ENCODE peak calls at places on chromosome 6, in five cellular contexts. W is cardiac fibroblast, L is esophagus squamous epithelium, M is glutamatergic neuron, F is neural crest cell. J is an unnamed sample.

GRCh38 chr6:88361298-88361697 is 195.2 kb upstream of the CNR1 start:
- DNase-seq in M (no peak), W (no peak), F (no peak), L (no peak), J (no peak)

GRCh38 chr6:13847651-13848050 is 33.3 kb upstream of the MCUR1 start:
- DNase-seq in W (no peak), M (no peak), F (no peak), L (no peak), J (no peak)

GRCh38 chr6:137237413-137238170 is 18.4 kb upstream of the IFNGR1 start:
- DNase-seq in L (no peak), W (peak), F (no peak), M (no peak), J (peak)

GRCh38 chr6:41577865-41578713 is 31.9 kb downstream of the FOXP4 start:
- DNase-seq in M (peak), F (peak), W (peak), L (no peak), J (peak)

GRCh38 chr6:150238294-150238693 is 95.5 kb downstream of the PPP1R14C start:
- DNase-seq in W (peak), L (no peak), F (no peak), M (no peak), J (no peak)

GRCh38 chr6:27863962-27864905 is 48.0 kb downstream of the OR2B2 start:
- DNase-seq in F (no peak), M (no peak), L (no peak), W (peak), J (no peak)

GRCh38 chr6:129677634-129678325 is 32.2 kb downstream of the ARHGAP18 start:
- DNase-seq in M (no peak), W (no peak), L (no peak), F (no peak), J (no peak)

GRCh38 chr6:6915813-6916547 is 191.8 kb upstream of the RREB1 start:
- DNase-seq in L (no peak), F (no peak), M (no peak), W (peak), J (peak)

GRCh38 chr6:37657117-37657886 is 40.4 kb downstream of the MDGA1 start:
- DNase-seq in M (peak), F (no peak), L (no peak), W (no peak), J (peak)

GRCh38 chr6:17878734-17879133 is 108.7 kb downstream of the KIF13A start:
- DNase-seq in M (no peak), F (no peak), W (no peak), L (no peak), J (no peak)

GRCh38 chr6:154462425-154462824 is 48.1 kb downstream of the CNKSR3 start:
- DNase-seq in W (no peak), L (no peak), F (no peak), M (no peak), J (no peak)

GRCh38 chr6:55601120-55601519 is 22.1 kb upstream of the HMGCLL1 start:
- DNase-seq in M (no peak), F (no peak), W (no peak), L (no peak), J (no peak)

GRCh38 chr6:144725731-144726522 is 440.8 kb downstream of the UTRN start:
- DNase-seq in M (no peak), W (no peak), F (no peak), L (no peak), J (no peak)

GRCh38 chr6:110597754-110598153 is 121.3 kb upstream of the SLC22A16 start:
- DNase-seq in M (no peak), W (no peak), F (no peak), L (no peak), J (no peak)

GRCh38 chr6:44076366-44077200 is 50.7 kb downstream of the MRPL14 start:
- DNase-seq in M (peak), F (peak), W (no peak), L (no peak), J (no peak)

GRCh38 chr6:154617175-154617574 is 106.7 kb upstream of the CNKSR3 start:
- DNase-seq in L (no peak), W (no peak), M (no peak), F (no peak), J (no peak)

GRCh38 chr6:131635384-131636340 is 1.4 kb upstream of the ENPP3 start:
- DNase-seq in W (no peak), M (no peak), F (no peak), L (no peak), J (no peak)

GRCh38 chr6:52574709-52575489 is 2.0 kb downstream of the TRAM2 start:
- DNase-seq in M (no peak), L (no peak), F (no peak), W (peak), J (peak)

GRCh38 chr6:145199961-145200360 is 535.4 kb downstream of the EPM2A start:
- DNase-seq in M (no peak), W (no peak), F (no peak), L (no peak), J (peak)

GRCh38 chr6:85516168-85516567 is 66.3 kb downstream of the NT5E start:
- DNase-seq in M (no peak), W (peak), L (no peak), F (no peak), J (no peak)

GRCh38 chr6:15280023-15280422 is 34.2 kb downstream of the JARID2 start:
- DNase-seq in F (no peak), M (no peak), W (peak), L (no peak), J (peak)

GRCh38 chr6:1379026-1379809 is 10.2 kb upstream of the FOXF2 start:
- DNase-seq in M (peak), F (no peak), W (no peak), L (no peak), J (no peak)

GRCh38 chr6:52050051-52050405 is 37.4 kb downstream of the PKHD1 start:
- DNase-seq in W (no peak), L (no peak), M (no peak), F (no peak), J (no peak)

GRCh38 chr6:13765570-13765969 is 48.8 kb downstream of the MCUR1 start:
- DNase-seq in F (no peak), M (no peak), W (no peak), L (no peak), J (peak)

DNA sequence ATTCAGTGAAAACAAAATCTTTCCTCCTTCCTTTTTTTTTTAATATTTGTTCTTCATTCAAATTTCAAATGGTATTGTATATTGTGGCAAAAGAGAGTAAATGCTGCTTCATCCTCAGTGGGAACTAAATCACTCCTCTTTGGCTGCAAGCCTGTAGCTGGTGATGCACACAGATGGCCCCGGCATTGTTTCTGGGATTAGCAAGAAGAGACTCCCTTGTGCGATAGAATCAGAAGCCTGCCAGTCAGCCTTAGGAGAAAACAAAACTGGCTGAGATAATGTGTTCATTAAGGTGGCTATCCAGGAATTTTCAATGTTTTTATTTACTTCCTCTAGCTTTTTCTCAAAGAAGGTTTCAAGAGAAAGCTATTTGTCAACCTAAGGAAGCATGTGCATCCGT is 20.7 kb upstream of the ELOVL2 start:
- DNase-seq in M (no peak), L (no peak), W (no peak), F (no peak), J (no peak)
- TF ChIP-seq CTCF in M (no peak), L (no peak), W (no peak), F (no peak), J (no peak)

DNA sequence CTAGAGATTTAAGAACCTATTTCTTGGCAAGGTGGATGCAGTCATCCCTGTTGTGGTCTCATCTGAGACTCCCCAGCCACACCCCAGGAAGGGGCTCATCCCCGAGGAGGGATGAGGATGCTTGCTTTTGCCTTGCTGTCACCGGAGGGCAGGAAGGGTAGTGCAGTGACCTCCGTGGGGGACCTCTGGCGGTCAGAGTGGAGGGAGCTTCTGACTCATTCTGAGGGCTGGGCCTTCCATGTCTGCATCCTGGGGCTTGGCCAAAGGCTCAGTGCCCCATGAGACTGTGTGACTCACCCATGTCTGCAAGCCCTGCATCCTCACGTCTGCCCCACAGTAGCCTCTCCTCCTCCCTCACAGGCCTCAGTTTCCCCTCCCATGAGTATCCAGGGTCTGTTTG is 38.7 kb downstream of the UQCC2 start:
- DNase-seq in F (peak), W (peak), M (no peak), L (no peak), J (peak)
- TF ChIP-seq CTCF in F (no peak), W (peak), M (no peak), L (no peak), J (peak)

DNA sequence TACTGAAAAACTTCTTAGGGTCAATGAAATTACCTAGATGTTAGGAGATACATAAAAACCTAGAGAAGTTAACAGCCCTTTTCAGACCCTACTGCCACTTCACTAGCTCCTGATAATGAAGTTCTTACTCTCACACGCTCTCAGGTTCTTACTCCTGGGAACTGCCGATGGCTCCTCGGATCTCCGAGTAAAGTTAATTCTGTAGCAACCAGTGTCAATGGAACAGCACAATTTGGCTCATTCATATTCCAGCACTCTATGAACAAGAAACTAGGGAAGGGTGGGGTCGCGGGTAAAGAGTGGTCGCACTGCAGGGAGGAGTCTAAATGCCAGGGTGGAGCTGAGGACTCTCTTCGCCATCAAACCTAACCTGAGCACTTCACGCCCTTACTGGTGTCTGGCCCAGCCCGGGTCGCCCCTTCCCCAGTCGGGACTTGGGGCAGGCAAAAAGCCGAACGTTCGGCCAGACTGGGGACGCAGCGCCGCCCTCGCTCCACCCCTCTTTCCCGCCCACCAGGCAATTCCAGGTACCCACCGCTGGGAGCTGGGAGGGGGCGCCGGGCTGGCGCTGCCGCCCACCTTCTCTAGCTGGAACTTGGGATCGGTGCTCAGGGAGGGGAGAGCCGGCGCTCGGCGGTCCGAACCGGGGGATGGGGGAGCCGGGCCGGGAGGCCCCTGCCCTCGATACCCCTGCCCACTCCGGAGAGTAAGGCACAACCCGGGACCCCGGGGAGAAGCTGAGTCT is 744 bp downstream of the RAB23 start:
- DNase-seq in F (peak), L (no peak), W (peak), M (peak), J (peak)
- TF ChIP-seq CTCF in F (peak), L (peak), W (peak), M (peak), J (peak)

GRCh38 chr6:128487055-128487454 is 33.3 kb downstream of the PTPRK start:
- DNase-seq in W (no peak), F (no peak), L (no peak), M (no peak), J (peak)
- TF ChIP-seq CTCF in W (peak), F (peak), L (no peak), M (peak), J (peak)

DNA sequence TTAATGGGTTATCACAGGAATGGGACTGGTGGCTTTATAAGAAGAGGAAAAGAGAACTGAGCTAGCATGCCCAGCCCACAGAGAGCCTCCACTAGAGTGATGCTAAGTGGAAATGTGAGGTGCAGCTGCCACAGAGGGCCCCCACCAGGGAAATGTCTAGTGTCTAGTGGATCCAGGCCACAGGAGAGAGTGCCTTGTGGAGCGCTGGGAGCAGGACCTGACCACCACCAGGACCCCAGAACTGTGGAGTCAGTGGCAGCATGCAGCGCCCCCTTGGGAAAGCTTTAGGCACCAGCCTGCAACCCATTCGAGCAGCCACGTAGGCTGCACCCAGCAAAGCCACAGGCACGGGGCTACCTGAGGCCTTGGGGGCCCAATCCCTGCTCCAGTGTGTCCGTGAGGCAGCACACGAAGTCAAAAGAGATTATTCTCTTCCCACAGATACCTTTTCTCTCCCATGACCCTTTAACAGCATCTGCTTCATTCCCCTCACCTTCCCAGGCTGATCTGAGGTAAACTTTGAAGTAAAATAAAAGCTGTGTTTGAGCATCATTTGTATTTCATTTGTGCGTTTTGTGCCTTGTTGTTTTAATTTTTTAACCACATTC is 4.4 kb downstream of the HLA-E start:
- DNase-seq in W (no peak), M (no peak), F (no peak), L (no peak), J (no peak)
- TF ChIP-seq CTCF in W (peak), M (no peak), F (peak), L (no peak), J (peak)

DNA sequence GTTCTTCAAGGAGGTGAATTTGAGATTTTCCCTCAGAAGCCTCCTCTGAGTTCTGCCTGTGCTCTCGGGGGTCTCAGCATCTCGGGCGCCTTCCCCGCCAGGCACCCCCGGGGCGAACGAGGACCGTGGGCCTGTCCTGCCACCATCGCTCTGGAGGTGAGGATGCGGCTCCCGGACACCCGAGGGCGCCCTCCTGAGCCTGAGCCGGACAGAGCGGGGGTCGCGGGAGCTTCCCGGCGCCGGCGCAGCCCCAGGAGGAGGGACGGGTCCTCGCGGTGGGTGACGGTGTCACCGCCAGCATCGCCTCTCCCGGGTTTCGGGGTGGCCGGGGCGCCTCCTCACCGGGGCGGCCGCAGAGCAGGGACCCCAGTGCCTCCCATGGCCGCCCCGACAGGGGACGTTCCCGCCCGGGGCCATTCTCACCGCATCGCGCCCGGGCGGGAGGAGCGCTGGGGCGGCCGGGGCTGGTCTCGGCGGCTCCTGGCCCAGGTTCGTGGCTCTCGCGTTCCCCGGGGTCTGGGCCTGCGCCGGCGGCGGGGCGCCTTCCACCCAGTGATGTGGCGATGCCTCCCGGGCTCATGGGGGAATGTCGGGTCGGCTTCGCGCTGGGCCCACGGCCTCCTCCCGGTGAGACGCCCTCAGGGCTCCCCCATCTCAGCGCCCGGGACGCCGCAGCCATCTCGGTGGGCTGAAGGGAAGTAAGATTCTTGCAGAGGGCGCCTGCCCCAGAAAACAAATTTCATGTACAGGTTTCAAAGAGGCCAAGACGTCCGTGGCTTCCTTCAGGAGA is 210.5 kb downstream of the ERMARD start:
- DNase-seq in W (no peak), L (no peak), M (peak), F (peak), J (no peak)
- TF ChIP-seq CTCF in W (no peak), L (peak), M (peak), F (peak), J (no peak)

GRCh38 chr6:108565893-108566292 is 5.2 kb downstream of the FOXO3 start:
- DNase-seq in M (no peak), L (no peak), F (no peak), W (peak), J (peak)
- TF ChIP-seq CTCF in M (no peak), L (peak), F (no peak), W (peak), J (peak)